ENCODE peak calls at places on chromosomes 6 and 20, in ten cellular contexts. F, G, K, P, U, A, R, W, N and E are unnamed samples.

GRCh38 chr6:113855500-113856010 is 1.6 kb upstream of the MARCKS start:
- DNase-seq in F (no peak), G (no peak), K (peak), P (peak), U (no peak), A (no peak), R (no peak), W (no peak), N (no peak), E (no peak)

GRCh38 chr6:17714177-17714576 is 7.5 kb upstream of the NUP153 start:
- DNase-seq in F (no peak), G (no peak), K (no peak), P (no peak), U (no peak), A (no peak), R (no peak), W (no peak), N (no peak), E (no peak)

GRCh38 chr20:38970302-38970701 is 8.2 kb downstream of the DHX35 start:
- DNase-seq in F (no peak), G (no peak), K (no peak), P (no peak), U (no peak), A (no peak), R (no peak), W (no peak), N (no peak), E (no peak)

GRCh38 chr6:139137716-139138115 is 2.8 kb downstream of the HECA start:
- DNase-seq in F (no peak), G (no peak), K (no peak), P (no peak), U (no peak), A (no peak), R (no peak), W (no peak), N (no peak), E (no peak)

GRCh38 chr20:9179193-9179802 is 110.4 kb downstream of the PLCB4 start:
- DNase-seq in F (no peak), G (no peak), K (no peak), P (no peak), U (no peak), A (no peak), R (no peak), W (no peak), N (no peak), E (no peak)

GRCh38 chr20:32460683-32461320 is 102.7 kb downstream of the ASXL1 start:
- DNase-seq in F (no peak), G (no peak), K (no peak), P (peak), U (no peak), A (no peak), R (no peak), W (no peak), N (no peak), E (no peak)

GRCh38 chr6:52728394-52728793 is 34.9 kb downstream of the GSTA2 start:
- DNase-seq in F (no peak), G (no peak), K (no peak), P (no peak), U (no peak), A (no peak), R (no peak), W (no peak), N (no peak), E (no peak)

GRCh38 chr6:1286972-1287600 is 24.8 kb upstream of the FOXQ1 start:
- DNase-seq in F (peak), G (no peak), K (peak), P (no peak), U (no peak), A (peak), R (peak), W (no peak), N (no peak), E (no peak)

GRCh38 chr6:21914121-21914973 is 320.8 kb downstream of the SOX4 start:
- DNase-seq in F (no peak), G (peak), K (no peak), P (peak), U (no peak), A (no peak), R (peak), W (no peak), N (peak), E (no peak)

GRCh38 chr20:43949741-43950618 is 35.3 kb downstream of the TOX2 start:
- DNase-seq in F (no peak), G (peak), K (no peak), P (no peak), U (no peak), A (no peak), R (no peak), W (no peak), N (no peak), E (no peak)

GRCh38 chr20:24534282-24534681 is 64.9 kb downstream of the SYNDIG1 start:
- DNase-seq in F (no peak), G (no peak), K (no peak), P (no peak), U (no peak), A (no peak), R (no peak), W (no peak), N (no peak), E (no peak)

GRCh38 chr20:25005220-25005619 is 12.7 kb upstream of the APMAP start:
- DNase-seq in F (no peak), G (no peak), K (no peak), P (no peak), U (peak), A (no peak), R (peak), W (no peak), N (no peak), E (no peak)

GRCh38 chr6:6008648-6009421 is 2.1 kb upstream of the NRN1 start:
- DNase-seq in F (peak), G (peak), K (peak), P (peak), U (peak), A (no peak), R (peak), W (peak), N (peak), E (peak)

GRCh38 chr6:44456070-44456965 is 68.8 kb downstream of the CDC5L start:
- DNase-seq in F (peak), G (no peak), K (peak), P (peak), U (no peak), A (no peak), R (no peak), W (peak), N (no peak), E (peak)

GRCh38 chr6:45667766-45668165 is 290.0 kb upstream of the SUPT3H start:
- DNase-seq in F (no peak), G (no peak), K (no peak), P (no peak), U (no peak), A (no peak), R (no peak), W (no peak), N (no peak), E (no peak)

GRCh38 chr20:14996883-14997672 is 659.7 kb upstream of the FLRT3 start:
- DNase-seq in F (no peak), G (no peak), K (no peak), P (no peak), U (no peak), A (no peak), R (no peak), W (no peak), N (no peak), E (no peak)

GRCh38 chr20:43985608-43986316 is 71.1 kb downstream of the TOX2 start:
- DNase-seq in F (no peak), G (no peak), K (no peak), P (no peak), U (no peak), A (no peak), R (no peak), W (no peak), N (no peak), E (no peak)

GRCh38 chr20:59701236-59701635 is 96.9 kb downstream of the PHACTR3 start:
- DNase-seq in F (no peak), G (no peak), K (no peak), P (no peak), U (no peak), A (no peak), R (no peak), W (no peak), N (no peak), E (no peak)

GRCh38 chr6:7086488-7086887 is 21.3 kb upstream of the RREB1 start:
- DNase-seq in F (no peak), G (peak), K (no peak), P (no peak), U (no peak), A (no peak), R (peak), W (no peak), N (no peak), E (no peak)

GRCh38 chr6:81561071-81561564 is 191.4 kb downstream of the TENT5A start:
- DNase-seq in F (peak), G (no peak), K (no peak), P (no peak), U (no peak), A (no peak), R (no peak), W (peak), N (no peak), E (no peak)

GRCh38 chr6:63676412-63677114 is 41.0 kb downstream of the PHF3 start:
- DNase-seq in F (no peak), G (no peak), K (no peak), P (no peak), U (no peak), A (no peak), R (no peak), W (no peak), N (no peak), E (no peak)

GRCh38 chr20:59772931-59773913 is 160.2 kb downstream of the SYCP2 start:
- DNase-seq in F (no peak), G (no peak), K (no peak), P (no peak), U (peak), A (no peak), R (no peak), W (no peak), N (no peak), E (no peak)

GRCh38 chr6:21138359-21139094 is 455.0 kb upstream of the SOX4 start:
- DNase-seq in F (no peak), G (no peak), K (no peak), P (no peak), U (no peak), A (no peak), R (no peak), W (no peak), N (no peak), E (no peak)

GRCh38 chr20:46757754-46758678 is 48.6 kb downstream of the SLC2A10 start:
- DNase-seq in F (peak), G (peak), K (peak), P (peak), U (peak), A (no peak), R (no peak), W (peak), N (peak), E (no peak)

GRCh38 chr6:163146036-163146435 is 268.5 kb upstream of the QKI start:
- DNase-seq in F (no peak), G (no peak), K (no peak), P (no peak), U (no peak), A (no peak), R (no peak), W (no peak), N (no peak), E (no peak)

GRCh38 chr6:21305827-21306469 is 287.6 kb upstream of the SOX4 start:
- DNase-seq in F (no peak), G (no peak), K (no peak), P (no peak), U (no peak), A (no peak), R (no peak), W (no peak), N (no peak), E (peak)

GRCh38 chr20:38987777-38988176 is 25.6 kb downstream of the DHX35 start:
- DNase-seq in F (no peak), G (no peak), K (no peak), P (no peak), U (no peak), A (no peak), R (no peak), W (no peak), N (no peak), E (no peak)

GRCh38 chr20:38377039-38377715 is 30.9 kb downstream of the LBP start:
- DNase-seq in F (no peak), G (no peak), K (no peak), P (no peak), U (no peak), A (no peak), R (no peak), W (no peak), N (no peak), E (no peak)

GRCh38 chr6:28353981-28354676 is 4.4 kb downstream of the ZKSCAN3 start:
- DNase-seq in F (peak), G (peak), K (no peak), P (peak), U (no peak), A (no peak), R (peak), W (no peak), N (no peak), E (no peak)

GRCh38 chr6:35599761-35600658 is 87.3 kb upstream of the TULP1 start:
- DNase-seq in F (no peak), G (no peak), K (no peak), P (no peak), U (no peak), A (no peak), R (no peak), W (no peak), N (no peak), E (no peak)

GRCh38 chr20:6277661-6278060 is 154.8 kb upstream of the FERMT1 start:
- DNase-seq in F (no peak), G (no peak), K (no peak), P (no peak), U (no peak), A (no peak), R (no peak), W (no peak), N (no peak), E (no peak)

DNA sequence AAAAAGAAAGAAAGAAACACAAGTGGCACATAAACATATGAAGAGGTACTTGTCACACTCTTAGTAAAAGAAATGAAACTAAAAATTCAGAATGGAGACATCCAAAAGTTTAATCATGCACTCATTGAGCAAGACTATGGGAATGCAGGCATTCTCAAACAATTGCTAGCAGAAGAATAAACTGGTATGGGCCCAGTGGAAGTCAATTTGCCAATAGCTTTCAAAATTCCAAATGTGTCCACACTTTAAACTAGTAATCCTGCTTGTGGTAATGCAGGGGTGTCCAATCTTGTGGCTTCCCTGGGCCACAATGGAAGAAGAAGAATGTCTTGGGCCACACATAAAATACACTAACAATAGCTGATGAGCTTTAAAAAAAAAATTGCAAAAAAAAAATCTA is 97.4 kb downstream of the EPB41L2 start:
- DNase-seq in F (no peak), G (no peak), K (no peak), P (no peak), U (no peak), A (no peak), R (no peak), W (no peak), N (no peak), E (no peak)
- H3K4me3 ChIP-seq in F (no peak), G (no peak), K (no peak), P (no peak), U (no peak), A (no peak), R (no peak), W (no peak), N (no peak), E (no peak)

GRCh38 chr20:62596921-62597320 is 45.4 kb upstream of the SLCO4A1 start:
- DNase-seq in F (no peak), G (peak), K (no peak), P (peak), U (no peak), A (no peak), R (no peak), W (no peak), N (no peak), E (no peak)
- H3K27ac ChIP-seq in F (no peak), G (no peak), K (no peak), P (no peak), U (no peak), A (no peak), R (no peak), W (no peak), N (no peak), E (no peak)

DNA sequence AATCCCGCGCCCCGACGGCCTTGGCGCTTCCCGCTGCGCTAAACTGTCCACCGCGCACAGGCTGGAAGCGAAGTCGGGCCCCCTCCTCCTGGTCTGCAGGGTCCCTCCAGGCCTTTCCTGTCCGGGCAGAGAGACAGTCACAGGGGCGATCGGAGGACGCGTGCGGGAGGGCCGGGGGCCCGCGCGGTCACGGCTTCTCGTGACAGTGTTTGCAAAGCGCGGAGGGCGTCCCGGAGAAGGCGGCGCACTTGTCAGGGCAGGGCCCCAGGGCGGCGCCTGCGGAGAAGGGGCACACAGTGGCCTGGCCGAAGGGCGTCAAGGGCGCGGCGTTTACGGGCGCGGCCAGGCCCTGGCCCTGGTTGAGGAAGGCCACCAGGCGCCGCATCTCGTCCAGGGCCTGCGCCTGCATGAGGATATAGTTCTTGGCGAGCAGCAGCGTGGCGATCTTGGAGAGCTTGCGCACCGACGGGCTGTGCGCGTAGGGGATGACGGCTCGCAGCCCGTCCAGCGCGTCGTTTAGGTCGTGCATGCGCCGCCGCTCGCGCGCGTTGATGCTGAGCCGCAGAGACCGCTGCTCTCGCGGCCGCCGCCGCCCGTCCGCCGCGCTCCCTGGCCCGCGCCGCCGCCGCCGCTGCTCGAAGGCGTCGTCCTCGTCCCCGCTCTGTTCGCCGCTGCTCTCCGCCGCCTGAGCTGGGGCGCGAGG is 751 bp downstream of the BHLHE23 start:
- DNase-seq in F (no peak), G (no peak), K (no peak), P (no peak), U (no peak), A (no peak), R (no peak), W (no peak), N (no peak), E (no peak)
- H3K4me3 ChIP-seq in F (no peak), G (no peak), K (peak), P (no peak), U (no peak), A (no peak), R (no peak), W (peak), N (no peak), E (no peak)

GRCh38 chr20:40869416-40870147 is 159.0 kb upstream of the TOP1 start:
- DNase-seq in F (no peak), G (no peak), K (no peak), P (no peak), U (no peak), A (no peak), R (no peak), W (no peak), N (no peak), E (no peak)

GRCh38 chr20:40864470-40864869 is 164.2 kb upstream of the TOP1 start:
- DNase-seq in F (no peak), G (no peak), K (no peak), P (no peak), U (no peak), A (no peak), R (no peak), W (no peak), N (no peak), E (no peak)

GRCh38 chr20:40865095-40865494 is 163.5 kb upstream of the TOP1 start:
- DNase-seq in F (no peak), G (no peak), K (no peak), P (no peak), U (no peak), A (no peak), R (no peak), W (no peak), N (no peak), E (no peak)

GRCh38 chr20:40866056-40866455 is 162.6 kb upstream of the TOP1 start:
- DNase-seq in F (no peak), G (no peak), K (no peak), P (no peak), U (no peak), A (no peak), R (no peak), W (no peak), N (no peak), E (no peak)

GRCh38 chr20:40868568-40869223 is 159.9 kb upstream of the TOP1 start:
- DNase-seq in F (no peak), G (peak), K (no peak), P (no peak), U (peak), A (peak), R (no peak), W (no peak), N (no peak), E (no peak)
- H3K27ac ChIP-seq in F (no peak), G (no peak), K (no peak), P (no peak), U (peak), A (peak), R (no peak), W (no peak), N (no peak), E (no peak)

GRCh38 chr20:3157817-3158216 is 1.8 kb downstream of the FASTKD5 start:
- DNase-seq in F (no peak), G (no peak), K (no peak), P (no peak), U (no peak), A (no peak), R (peak), W (no peak), N (no peak), E (no peak)
- H3K4me3 ChIP-seq in F (peak), G (peak), K (peak), P (no peak), U (peak), A (no peak), R (peak), W (no peak), N (peak), E (no peak)